ENCODE peak calls at places on chromosome 1, in seven cellular contexts. One of them, this sample, is unnamed.

GRCh38 chr1:105485207-105485606 is 1571.3 kb upstream of the PRMT6 start:
- DNase-seq in Calu3: no peak
- DNase-seq in epithelial cell of esophagus: peak
- DNase-seq in progenitor cell of endocrine pancreas: no peak
- DNase-seq in D721Med: no peak
- DNase-seq in AG04450: peak
- DNase-seq in CD8-positive, alpha-beta T cell: no peak
- DNase-seq in this sample: no peak

GRCh38 chr1:93804412-93804811 is 74.6 kb downstream of the DNTTIP2 start:
- DNase-seq in D721Med: no peak
- DNase-seq in CD8-positive, alpha-beta T cell: no peak
- DNase-seq in epithelial cell of esophagus: peak
- DNase-seq in AG04450: peak
- DNase-seq in Calu3: no peak
- DNase-seq in progenitor cell of endocrine pancreas: no peak
- DNase-seq in this sample: no peak

GRCh38 chr1:26666855-26667254 is 29.0 kb upstream of the ARID1A start:
- DNase-seq in progenitor cell of endocrine pancreas: no peak
- DNase-seq in D721Med: no peak
- DNase-seq in CD8-positive, alpha-beta T cell: no peak
- DNase-seq in epithelial cell of esophagus: peak
- DNase-seq in AG04450: no peak
- DNase-seq in Calu3: no peak
- DNase-seq in this sample: no peak

GRCh38 chr1:1759456-1760344 is 18.6 kb downstream of the NADK start:
- DNase-seq in progenitor cell of endocrine pancreas: no peak
- DNase-seq in D721Med: no peak
- DNase-seq in epithelial cell of esophagus: no peak
- DNase-seq in Calu3: peak
- DNase-seq in CD8-positive, alpha-beta T cell: no peak
- DNase-seq in AG04450: no peak
- DNase-seq in this sample: no peak

GRCh38 chr1:198132060-198132781 is 24.6 kb upstream of the NEK7 start:
- DNase-seq in progenitor cell of endocrine pancreas: no peak
- DNase-seq in Calu3: no peak
- DNase-seq in CD8-positive, alpha-beta T cell: no peak
- DNase-seq in D721Med: no peak
- DNase-seq in AG04450: no peak
- DNase-seq in epithelial cell of esophagus: no peak
- DNase-seq in this sample: no peak

GRCh38 chr1:31981976-31982375 is 31.7 kb upstream of the KHDRBS1 start:
- DNase-seq in CD8-positive, alpha-beta T cell: peak
- DNase-seq in Calu3: no peak
- DNase-seq in AG04450: no peak
- DNase-seq in epithelial cell of esophagus: no peak
- DNase-seq in D721Med: peak
- DNase-seq in progenitor cell of endocrine pancreas: no peak
- DNase-seq in this sample: no peak

GRCh38 chr1:5836776-5837440 is 155.3 kb downstream of the NPHP4 start:
- DNase-seq in progenitor cell of endocrine pancreas: no peak
- DNase-seq in D721Med: no peak
- DNase-seq in CD8-positive, alpha-beta T cell: no peak
- DNase-seq in epithelial cell of esophagus: no peak
- DNase-seq in Calu3: no peak
- DNase-seq in AG04450: no peak
- DNase-seq in this sample: no peak

GRCh38 chr1:25750923-25751605 is 48.9 kb upstream of the SELENON start:
- DNase-seq in Calu3: no peak
- DNase-seq in progenitor cell of endocrine pancreas: no peak
- DNase-seq in D721Med: no peak
- DNase-seq in CD8-positive, alpha-beta T cell: no peak
- DNase-seq in epithelial cell of esophagus: no peak
- DNase-seq in AG04450: no peak
- DNase-seq in this sample: no peak

GRCh38 chr1:100034465-100034864 is 64.7 kb downstream of the SLC35A3 start:
- DNase-seq in Calu3: no peak
- DNase-seq in epithelial cell of esophagus: peak
- DNase-seq in D721Med: no peak
- DNase-seq in progenitor cell of endocrine pancreas: no peak
- DNase-seq in AG04450: peak
- DNase-seq in CD8-positive, alpha-beta T cell: no peak
- DNase-seq in this sample: no peak

GRCh38 chr1:49104575-49104974 is 327.9 kb upstream of the BEND5 start:
- DNase-seq in progenitor cell of endocrine pancreas: no peak
- DNase-seq in D721Med: no peak
- DNase-seq in Calu3: peak
- DNase-seq in AG04450: no peak
- DNase-seq in CD8-positive, alpha-beta T cell: no peak
- DNase-seq in epithelial cell of esophagus: no peak
- DNase-seq in this sample: no peak

GRCh38 chr1:94286864-94287437 is 49.6 kb upstream of the ARHGAP29 start:
- DNase-seq in CD8-positive, alpha-beta T cell: no peak
- DNase-seq in AG04450: no peak
- DNase-seq in progenitor cell of endocrine pancreas: no peak
- DNase-seq in epithelial cell of esophagus: no peak
- DNase-seq in D721Med: no peak
- DNase-seq in Calu3: no peak
- DNase-seq in this sample: no peak

GRCh38 chr1:237913345-237913744 is 22.6 kb upstream of the ZP4 start:
- DNase-seq in D721Med: no peak
- DNase-seq in epithelial cell of esophagus: no peak
- DNase-seq in AG04450: no peak
- DNase-seq in progenitor cell of endocrine pancreas: no peak
- DNase-seq in Calu3: no peak
- DNase-seq in CD8-positive, alpha-beta T cell: no peak
- DNase-seq in this sample: no peak

GRCh38 chr1:177385760-177386698 is 215.3 kb downstream of the BRINP2 start:
- DNase-seq in Calu3: no peak
- DNase-seq in D721Med: no peak
- DNase-seq in AG04450: no peak
- DNase-seq in CD8-positive, alpha-beta T cell: no peak
- DNase-seq in progenitor cell of endocrine pancreas: no peak
- DNase-seq in epithelial cell of esophagus: peak
- DNase-seq in this sample: no peak

GRCh38 chr1:246450485-246451251 is 56.4 kb downstream of the SMYD3 start:
- DNase-seq in D721Med: peak
- DNase-seq in AG04450: no peak
- DNase-seq in Calu3: no peak
- DNase-seq in CD8-positive, alpha-beta T cell: no peak
- DNase-seq in epithelial cell of esophagus: peak
- DNase-seq in progenitor cell of endocrine pancreas: no peak
- DNase-seq in this sample: no peak

GRCh38 chr1:7224644-7225043 is 439.4 kb downstream of the CAMTA1 start:
- DNase-seq in Calu3: no peak
- DNase-seq in AG04450: no peak
- DNase-seq in D721Med: no peak
- DNase-seq in epithelial cell of esophagus: peak
- DNase-seq in progenitor cell of endocrine pancreas: no peak
- DNase-seq in CD8-positive, alpha-beta T cell: no peak
- DNase-seq in this sample: no peak

GRCh38 chr1:229380514-229381160 is 37.8 kb upstream of the CCSAP start:
- DNase-seq in CD8-positive, alpha-beta T cell: no peak
- DNase-seq in D721Med: no peak
- DNase-seq in epithelial cell of esophagus: no peak
- DNase-seq in progenitor cell of endocrine pancreas: no peak
- DNase-seq in AG04450: no peak
- DNase-seq in Calu3: no peak
- DNase-seq in this sample: no peak

GRCh38 chr1:38376577-38376976 is 330.0 kb upstream of the POU3F1 start:
- DNase-seq in CD8-positive, alpha-beta T cell: no peak
- DNase-seq in AG04450: no peak
- DNase-seq in D721Med: no peak
- DNase-seq in Calu3: no peak
- DNase-seq in epithelial cell of esophagus: no peak
- DNase-seq in progenitor cell of endocrine pancreas: no peak
- DNase-seq in this sample: no peak

GRCh38 chr1:237324226-237324625 is 282.2 kb downstream of the RYR2 start:
- DNase-seq in progenitor cell of endocrine pancreas: no peak
- DNase-seq in epithelial cell of esophagus: no peak
- DNase-seq in CD8-positive, alpha-beta T cell: no peak
- DNase-seq in D721Med: no peak
- DNase-seq in Calu3: no peak
- DNase-seq in AG04450: no peak
- DNase-seq in this sample: no peak

DNA sequence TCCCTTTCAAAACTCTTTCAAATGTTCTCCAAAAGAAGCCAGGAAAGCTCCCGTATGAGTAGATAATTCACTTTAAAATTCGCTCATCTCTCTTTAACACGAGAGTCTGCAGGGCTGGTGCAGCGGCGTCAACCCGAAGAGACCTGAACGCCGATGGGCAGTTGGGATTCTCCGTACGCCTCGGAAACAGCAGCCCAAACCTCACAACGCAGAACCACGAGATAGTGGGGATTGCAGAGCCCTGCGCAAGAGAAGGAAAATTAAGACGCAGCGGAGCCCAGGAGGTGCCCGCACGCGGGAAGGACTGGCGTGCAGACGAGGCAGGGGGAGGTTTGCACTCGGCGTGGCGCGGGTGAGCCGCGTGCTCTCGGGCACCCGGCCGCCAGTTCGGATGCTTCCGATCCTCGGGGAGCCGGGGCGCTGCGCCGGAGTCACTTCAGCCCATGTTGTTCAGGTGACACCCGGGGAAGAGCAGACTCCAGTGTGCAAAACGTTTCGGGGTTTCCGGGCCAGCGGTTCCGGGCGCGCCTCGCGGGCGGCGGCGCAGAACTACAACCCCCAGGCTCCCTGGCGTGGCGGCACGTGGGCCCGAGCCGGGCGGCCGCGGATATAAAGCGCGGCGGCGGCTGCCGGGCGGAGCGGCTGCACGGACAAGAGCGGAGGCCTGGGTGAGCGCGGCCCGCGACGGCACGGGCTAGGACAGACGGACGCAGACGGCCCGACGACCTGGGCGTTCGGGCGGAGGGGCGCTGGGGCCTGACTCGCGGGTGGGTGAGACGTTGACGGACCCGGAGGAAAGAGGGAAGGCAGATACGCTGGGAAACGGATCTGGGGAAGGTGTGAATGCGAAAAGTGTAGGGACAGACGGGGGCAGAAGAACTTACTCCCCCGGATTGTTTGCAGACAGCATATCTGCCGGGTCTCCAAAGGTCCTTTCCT is at the start of gene NPL:
- DNase-seq in Calu3: peak
- DNase-seq in progenitor cell of endocrine pancreas: peak
- DNase-seq in epithelial cell of esophagus: peak
- DNase-seq in CD8-positive, alpha-beta T cell: peak
- DNase-seq in D721Med: peak
- DNase-seq in AG04450: peak
- DNase-seq in this sample: peak
- TF ChIP-seq CTCF in Calu3: no peak
- TF ChIP-seq CTCF in progenitor cell of endocrine pancreas: no peak
- TF ChIP-seq CTCF in epithelial cell of esophagus: no peak
- TF ChIP-seq CTCF in CD8-positive, alpha-beta T cell: no peak
- TF ChIP-seq CTCF in D721Med: no peak
- TF ChIP-seq CTCF in AG04450: no peak
- TF ChIP-seq CTCF in this sample: no peak

DNA sequence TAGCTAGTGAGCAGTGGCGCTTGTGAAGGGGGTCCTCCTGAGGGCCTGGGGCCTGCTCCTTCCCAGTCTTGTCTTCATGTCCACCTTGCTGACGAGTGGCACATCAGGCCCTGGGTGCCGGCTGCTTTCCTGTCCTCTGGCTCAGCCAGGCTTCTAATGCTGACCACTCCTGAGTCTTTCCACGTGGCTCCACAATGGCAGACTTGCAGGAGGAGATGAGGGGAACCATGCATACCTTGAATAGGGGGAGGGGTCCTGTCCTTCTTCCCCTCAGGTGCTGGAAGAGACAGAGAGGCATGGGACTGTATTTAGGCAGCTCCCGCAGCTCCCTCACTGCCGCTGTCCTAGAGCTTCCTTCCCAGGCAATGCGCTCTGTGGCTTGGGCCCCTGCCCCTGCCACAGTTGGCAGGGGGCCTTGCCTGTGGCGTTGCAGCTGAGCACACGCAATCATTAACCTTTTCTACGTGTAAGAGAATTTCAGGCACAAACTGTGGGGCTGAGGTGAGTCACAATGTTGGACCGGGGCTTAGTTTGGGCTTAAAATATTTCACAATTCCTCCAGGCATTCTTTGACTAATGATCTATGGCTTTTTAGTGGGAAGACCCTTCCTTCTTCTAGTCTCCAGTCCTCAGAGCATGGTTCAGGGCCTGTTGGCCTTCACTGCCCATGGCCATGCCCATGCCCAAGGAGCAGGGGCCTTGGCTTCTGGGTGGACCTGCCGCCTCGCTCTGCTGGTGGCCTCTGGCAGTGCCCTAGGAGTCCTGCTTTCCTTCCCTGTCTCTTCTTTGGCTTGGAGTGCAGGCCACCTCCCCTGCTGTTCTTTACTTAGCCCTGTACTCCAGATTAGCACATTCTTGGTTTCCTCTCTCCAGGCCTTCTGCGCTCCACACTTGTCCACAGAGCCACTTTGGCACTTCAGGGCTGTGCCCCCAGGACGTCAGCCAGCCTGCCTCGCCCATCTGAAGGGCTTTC is 39.1 kb downstream of the MAPKAPK2 start:
- DNase-seq in epithelial cell of esophagus: peak
- DNase-seq in AG04450: no peak
- DNase-seq in D721Med: no peak
- DNase-seq in CD8-positive, alpha-beta T cell: no peak
- DNase-seq in progenitor cell of endocrine pancreas: no peak
- DNase-seq in Calu3: peak
- DNase-seq in this sample: no peak
- TF ChIP-seq CTCF in epithelial cell of esophagus: no peak
- TF ChIP-seq CTCF in AG04450: no peak
- TF ChIP-seq CTCF in D721Med: no peak
- TF ChIP-seq CTCF in CD8-positive, alpha-beta T cell: no peak
- TF ChIP-seq CTCF in progenitor cell of endocrine pancreas: no peak
- TF ChIP-seq CTCF in Calu3: no peak
- TF ChIP-seq CTCF in this sample: no peak

GRCh38 chr1:47545912-47546483 is 108.2 kb downstream of the FOXD2 start:
- DNase-seq in Calu3: no peak
- DNase-seq in D721Med: no peak
- DNase-seq in progenitor cell of endocrine pancreas: no peak
- DNase-seq in epithelial cell of esophagus: no peak
- DNase-seq in AG04450: no peak
- DNase-seq in CD8-positive, alpha-beta T cell: no peak
- DNase-seq in this sample: no peak
- TF ChIP-seq CTCF in Calu3: no peak
- TF ChIP-seq CTCF in D721Med: no peak
- TF ChIP-seq CTCF in progenitor cell of endocrine pancreas: peak
- TF ChIP-seq CTCF in epithelial cell of esophagus: peak
- TF ChIP-seq CTCF in AG04450: no peak
- TF ChIP-seq CTCF in CD8-positive, alpha-beta T cell: no peak
- TF ChIP-seq CTCF in this sample: peak

DNA sequence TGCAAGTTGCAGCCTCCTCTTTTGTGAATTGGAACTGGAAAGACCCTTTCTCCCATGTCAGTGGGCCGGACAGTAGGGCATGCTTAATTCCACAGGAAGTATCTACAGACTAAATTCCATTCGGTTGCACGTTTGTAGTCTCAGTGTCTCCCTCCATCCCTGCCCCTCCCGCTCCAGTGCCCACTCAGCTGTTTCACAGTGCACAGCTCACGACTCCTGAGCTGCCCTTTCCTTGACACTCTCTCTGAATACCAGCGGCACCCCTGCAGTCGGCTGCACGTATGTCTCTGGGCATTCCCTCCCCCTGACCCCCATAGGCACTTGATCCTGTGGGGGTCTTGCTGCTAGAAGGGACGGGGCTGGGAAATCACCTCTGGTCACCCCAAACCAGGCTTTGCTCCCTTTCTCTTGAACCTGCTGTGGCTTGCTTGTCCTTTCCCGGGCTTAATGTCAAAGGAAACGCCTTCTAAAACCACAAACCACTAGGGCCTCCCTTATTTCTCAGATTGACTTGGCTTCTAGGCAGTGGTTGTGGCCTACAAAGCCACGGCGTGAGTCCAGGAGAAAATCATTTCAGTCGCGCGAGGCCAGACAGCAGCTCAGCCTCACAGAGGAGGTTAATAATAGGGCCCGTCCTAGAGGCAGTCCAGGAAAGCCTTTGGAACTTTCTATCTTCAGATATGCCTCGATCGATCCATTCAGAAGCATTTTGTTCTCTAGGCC is 365.2 kb upstream of the PROX1 start:
- DNase-seq in progenitor cell of endocrine pancreas: no peak
- DNase-seq in Calu3: no peak
- DNase-seq in epithelial cell of esophagus: no peak
- DNase-seq in CD8-positive, alpha-beta T cell: no peak
- DNase-seq in D721Med: no peak
- DNase-seq in AG04450: no peak
- DNase-seq in this sample: no peak
- TF ChIP-seq CTCF in progenitor cell of endocrine pancreas: no peak
- TF ChIP-seq CTCF in Calu3: no peak
- TF ChIP-seq CTCF in epithelial cell of esophagus: no peak
- TF ChIP-seq CTCF in CD8-positive, alpha-beta T cell: no peak
- TF ChIP-seq CTCF in D721Med: no peak
- TF ChIP-seq CTCF in AG04450: no peak
- TF ChIP-seq CTCF in this sample: no peak